ENCODE peak calls at places on chromosomes 5 and 9, in five cellular contexts. One of them, this sample, is unnamed.
A peak's percentile ranks its signal among the peaks of the same experiment; 100 is the strongest.

GRCh38 chr9:122261469-122261881 is 3.2 kb downstream of the RBM18 start:
- DNase-seq in DMS53: peak; percentile 30
- DNase-seq in NCI-H2107: peak; percentile 26
- DNase-seq in CD8-positive, alpha-beta memory T cell: no peak
- DNase-seq in NCI-H2081 treated with DMSO at 0.1 percent for 48 hours: no peak
- DNase-seq in this sample: peak; percentile 94

GRCh38 chr9:70010015-70010414 is 33.6 kb upstream of the MAMDC2 start:
- DNase-seq in DMS53: no peak
- DNase-seq in NCI-H2107: no peak
- DNase-seq in CD8-positive, alpha-beta memory T cell: no peak
- DNase-seq in NCI-H2081 treated with DMSO at 0.1 percent for 48 hours: no peak
- DNase-seq in this sample: no peak

GRCh38 chr5:57841671-57842375 is 359.2 kb upstream of the ACTBL2 start:
- DNase-seq in DMS53: no peak
- DNase-seq in NCI-H2107: no peak
- DNase-seq in CD8-positive, alpha-beta memory T cell: no peak
- DNase-seq in NCI-H2081 treated with DMSO at 0.1 percent for 48 hours: no peak
- DNase-seq in this sample: no peak

GRCh38 chr9:34114436-34114835 is 12.1 kb downstream of the DCAF12 start:
- DNase-seq in DMS53: no peak
- DNase-seq in NCI-H2107: no peak
- DNase-seq in CD8-positive, alpha-beta memory T cell: no peak
- DNase-seq in NCI-H2081 treated with DMSO at 0.1 percent for 48 hours: no peak
- DNase-seq in this sample: peak; percentile 15

GRCh38 chr9:107994638-107995037 is 505.1 kb upstream of the KLF4 start:
- DNase-seq in DMS53: no peak
- DNase-seq in NCI-H2107: no peak
- DNase-seq in CD8-positive, alpha-beta memory T cell: no peak
- DNase-seq in NCI-H2081 treated with DMSO at 0.1 percent for 48 hours: no peak
- DNase-seq in this sample: no peak

GRCh38 chr9:38372685-38373619 is 19.6 kb upstream of the ALDH1B1 start:
- DNase-seq in DMS53: no peak
- DNase-seq in NCI-H2107: no peak
- DNase-seq in CD8-positive, alpha-beta memory T cell: no peak
- DNase-seq in NCI-H2081 treated with DMSO at 0.1 percent for 48 hours: no peak
- DNase-seq in this sample: peak; percentile 21

GRCh38 chr9:81423589-81424326 is 265.6 kb downstream of the TLE1 start:
- DNase-seq in DMS53: no peak
- DNase-seq in NCI-H2107: no peak
- DNase-seq in CD8-positive, alpha-beta memory T cell: no peak
- DNase-seq in NCI-H2081 treated with DMSO at 0.1 percent for 48 hours: no peak
- DNase-seq in this sample: no peak

GRCh38 chr5:54644226-54644625 is 126.7 kb downstream of the SNX18 start:
- DNase-seq in DMS53: no peak
- DNase-seq in NCI-H2107: no peak
- DNase-seq in CD8-positive, alpha-beta memory T cell: no peak
- DNase-seq in NCI-H2081 treated with DMSO at 0.1 percent for 48 hours: no peak
- DNase-seq in this sample: no peak

GRCh38 chr9:31388660-31389059 is 995.8 kb upstream of the ACO1 start:
- DNase-seq in DMS53: no peak
- DNase-seq in NCI-H2107: no peak
- DNase-seq in CD8-positive, alpha-beta memory T cell: no peak
- DNase-seq in NCI-H2081 treated with DMSO at 0.1 percent for 48 hours: no peak
- DNase-seq in this sample: no peak

This sample was measured in NCI-H69.